ENCODE peak calls at places on chromosomes 11 and 22, in four cellular contexts. One of them, this sample, is unnamed.
A peak's percentile ranks its signal among the peaks of the same experiment; 100 is the strongest.

GRCh38 chr11:22193348-22194051 is 615 bp downstream of the ANO5 start:
- DNase-seq in HepG2: no peak
- DNase-seq in K562: peak; percentile 7
- DNase-seq in GM12878: no peak
- DNase-seq in this sample: no peak

GRCh38 chr11:130827697-130828377 is 88.4 kb downstream of the SNX19 start:
- DNase-seq in HepG2: peak; percentile 57
- DNase-seq in K562: peak; percentile 48
- DNase-seq in GM12878: no peak
- DNase-seq in this sample: no peak

GRCh38 chr11:86672007-86672621 is at the start of gene ME3:
- DNase-seq in HepG2: no peak
- DNase-seq in K562: no peak
- DNase-seq in GM12878: no peak
- DNase-seq in this sample: peak; percentile 40

GRCh38 chr11:111454561-111455192 is 57.5 kb downstream of the BTG4 start:
- DNase-seq in HepG2: peak; percentile 42
- DNase-seq in K562: peak; percentile 78
- DNase-seq in GM12878: no peak
- DNase-seq in this sample: peak; percentile 15

GRCh38 chr11:2159536-2160413 is 1.2 kb downstream of the INS start:
- DNase-seq in HepG2: no peak
- DNase-seq in K562: no peak
- DNase-seq in GM12878: no peak
- DNase-seq in this sample: no peak

GRCh38 chr11:102158151-102158734 is 48.0 kb downstream of the YAP1 start:
- DNase-seq in HepG2: no peak
- DNase-seq in K562: no peak
- DNase-seq in GM12878: no peak
- DNase-seq in this sample: no peak

GRCh38 chr11:15819679-15820286 is 536.6 kb downstream of the SOX6 start:
- DNase-seq in HepG2: peak; percentile 46
- DNase-seq in K562: peak; percentile 59
- DNase-seq in GM12878: no peak
- DNase-seq in this sample: peak; percentile 64

GRCh38 chr11:112518371-112518770 is 257.7 kb upstream of the PLET1 start:
- DNase-seq in HepG2: no peak
- DNase-seq in K562: no peak
- DNase-seq in GM12878: no peak
- DNase-seq in this sample: no peak

GRCh38 chr11:72475359-72475758 is 41.0 kb upstream of the CLPB start:
- DNase-seq in HepG2: no peak
- DNase-seq in K562: no peak
- DNase-seq in GM12878: no peak
- DNase-seq in this sample: no peak

GRCh38 chr11:110988731-110989130 is 256.8 kb upstream of the POU2AF2 start:
- DNase-seq in HepG2: no peak
- DNase-seq in K562: no peak
- DNase-seq in GM12878: no peak
- DNase-seq in this sample: no peak

GRCh38 chr11:111733009-111733408 is 33.2 kb downstream of the PPP2R1B start:
- DNase-seq in HepG2: no peak
- DNase-seq in K562: no peak
- DNase-seq in GM12878: no peak
- DNase-seq in this sample: no peak

GRCh38 chr11:122696662-122697061 is 41.1 kb downstream of the UBASH3B start:
- DNase-seq in HepG2: no peak
- DNase-seq in K562: peak; percentile 10
- DNase-seq in GM12878: no peak
- DNase-seq in this sample: no peak

GRCh38 chr11:93543292-93543977 is at the start of gene SMCO4:
- DNase-seq in HepG2: peak; percentile 62
- DNase-seq in K562: peak; percentile 88
- DNase-seq in GM12878: no peak
- DNase-seq in this sample: peak; percentile 87

GRCh38 chr22:31635638-31636306 is 26.2 kb downstream of the PISD start:
- DNase-seq in HepG2: no peak
- DNase-seq in K562: no peak
- DNase-seq in GM12878: no peak
- DNase-seq in this sample: no peak

GRCh38 chr11:8006349-8006977 is 19.3 kb downstream of the EIF3F start:
- DNase-seq in HepG2: peak; percentile 63
- DNase-seq in K562: peak; percentile 59
- DNase-seq in GM12878: peak; percentile 7
- DNase-seq in this sample: no peak

GRCh38 chr11:70713988-70714665 is 315.8 kb downstream of the CTTN start:
- DNase-seq in HepG2: no peak
- DNase-seq in K562: no peak
- DNase-seq in GM12878: no peak
- DNase-seq in this sample: no peak

GRCh38 chr11:132779487-132779886 is 752.8 kb downstream of the OPCML start:
- DNase-seq in HepG2: no peak
- DNase-seq in K562: no peak
- DNase-seq in GM12878: no peak
- DNase-seq in this sample: no peak

GRCh38 chr11:34358258-34358665 is 452 bp upstream of the ABTB2 start:
- DNase-seq in HepG2: peak; percentile 75
- DNase-seq in K562: peak; percentile 70
- DNase-seq in GM12878: no peak
- DNase-seq in this sample: peak; percentile 52

GRCh38 chr11:63906585-63906984 is 10.4 kb downstream of the RCOR2 start:
- DNase-seq in HepG2: no peak
- DNase-seq in K562: peak; percentile 65
- DNase-seq in GM12878: no peak
- DNase-seq in this sample: no peak

GRCh38 chr11:269146-269890 is 8.9 kb upstream of the NLRP6 start:
- DNase-seq in HepG2: peak; percentile 21
- DNase-seq in K562: no peak
- DNase-seq in GM12878: peak; percentile 99
- DNase-seq in this sample: peak; percentile 82

GRCh38 chr11:12674571-12674935 is 332 bp downstream of the TEAD1 start:
- DNase-seq in HepG2: no peak
- DNase-seq in K562: peak; percentile 53
- DNase-seq in GM12878: no peak
- DNase-seq in this sample: no peak

GRCh38 chr22:40276877-40277823 is 69.2 kb upstream of the ADSL start:
- DNase-seq in HepG2: no peak
- DNase-seq in K562: no peak
- DNase-seq in GM12878: no peak
- DNase-seq in this sample: no peak

GRCh38 chr11:131038597-131038996 is 122.3 kb upstream of the SNX19 start:
- DNase-seq in HepG2: no peak
- DNase-seq in K562: peak; percentile 14
- DNase-seq in GM12878: no peak
- DNase-seq in this sample: no peak

GRCh38 chr22:33919591-33920501 is at the start of gene LARGE1:
- DNase-seq in HepG2: peak; percentile 13
- DNase-seq in K562: peak; percentile 3
- DNase-seq in GM12878: no peak
- DNase-seq in this sample: no peak

GRCh38 chr11:57277845-57278720 is 41.0 kb upstream of the APLNR start:
- DNase-seq in HepG2: peak; percentile 24
- DNase-seq in K562: peak; percentile 74
- DNase-seq in GM12878: no peak
- DNase-seq in this sample: peak; percentile 29

GRCh38 chr11:41497974-41498373 is 38.5 kb upstream of the LRRC4C start:
- DNase-seq in HepG2: no peak
- DNase-seq in K562: no peak
- DNase-seq in GM12878: no peak
- DNase-seq in this sample: no peak

GRCh38 chr22:49266561-49267519 is 560.8 kb downstream of the BRD1 start:
- DNase-seq in HepG2: no peak
- DNase-seq in K562: no peak
- DNase-seq in GM12878: no peak
- DNase-seq in this sample: no peak

GRCh38 chr11:9060700-9061111 is 30.7 kb downstream of the SCUBE2 start:
- DNase-seq in HepG2: peak; percentile 23
- DNase-seq in K562: peak; percentile 38
- DNase-seq in GM12878: peak; percentile 97
- DNase-seq in this sample: peak; percentile 76

GRCh38 chr11:22130462-22131053 is 62.3 kb upstream of the ANO5 start:
- DNase-seq in HepG2: no peak
- DNase-seq in K562: no peak
- DNase-seq in GM12878: no peak
- DNase-seq in this sample: no peak

GRCh38 chr22:43275545-43275981 is 67.6 kb downstream of the SCUBE1 start:
- DNase-seq in HepG2: peak; percentile 41
- DNase-seq in K562: peak; percentile 51
- DNase-seq in GM12878: no peak
- DNase-seq in this sample: peak; percentile 94

GRCh38 chr11:121968638-121969037 is 147.4 kb downstream of the BLID start:
- DNase-seq in HepG2: no peak
- DNase-seq in K562: no peak
- DNase-seq in GM12878: no peak
- DNase-seq in this sample: no peak

GRCh38 chr11:110763249-110764011 is 51.2 kb upstream of the ARHGAP20 start:
- DNase-seq in HepG2: peak; percentile 3
- DNase-seq in K562: no peak
- DNase-seq in GM12878: no peak
- DNase-seq in this sample: no peak

GRCh38 chr11:11992813-11993212 is 15.6 kb downstream of the DKK3 start:
- DNase-seq in HepG2: no peak
- DNase-seq in K562: no peak
- DNase-seq in GM12878: no peak
- DNase-seq in this sample: no peak

GRCh38 chr11:116913000-116913399 is 75.6 kb upstream of the APOA1 start:
- DNase-seq in HepG2: no peak
- DNase-seq in K562: no peak
- DNase-seq in GM12878: no peak
- DNase-seq in this sample: peak; percentile 35

GRCh38 chr11:43327987-43328386 is 16.2 kb downstream of the API5 start:
- DNase-seq in HepG2: peak; percentile 27
- DNase-seq in K562: peak; percentile 11
- DNase-seq in GM12878: no peak
- DNase-seq in this sample: no peak

GRCh38 chr22:36160499-36160942 is at the start of gene APOL3:
- DNase-seq in HepG2: no peak
- DNase-seq in K562: no peak
- DNase-seq in GM12878: peak; percentile 60
- DNase-seq in this sample: no peak

DNA sequence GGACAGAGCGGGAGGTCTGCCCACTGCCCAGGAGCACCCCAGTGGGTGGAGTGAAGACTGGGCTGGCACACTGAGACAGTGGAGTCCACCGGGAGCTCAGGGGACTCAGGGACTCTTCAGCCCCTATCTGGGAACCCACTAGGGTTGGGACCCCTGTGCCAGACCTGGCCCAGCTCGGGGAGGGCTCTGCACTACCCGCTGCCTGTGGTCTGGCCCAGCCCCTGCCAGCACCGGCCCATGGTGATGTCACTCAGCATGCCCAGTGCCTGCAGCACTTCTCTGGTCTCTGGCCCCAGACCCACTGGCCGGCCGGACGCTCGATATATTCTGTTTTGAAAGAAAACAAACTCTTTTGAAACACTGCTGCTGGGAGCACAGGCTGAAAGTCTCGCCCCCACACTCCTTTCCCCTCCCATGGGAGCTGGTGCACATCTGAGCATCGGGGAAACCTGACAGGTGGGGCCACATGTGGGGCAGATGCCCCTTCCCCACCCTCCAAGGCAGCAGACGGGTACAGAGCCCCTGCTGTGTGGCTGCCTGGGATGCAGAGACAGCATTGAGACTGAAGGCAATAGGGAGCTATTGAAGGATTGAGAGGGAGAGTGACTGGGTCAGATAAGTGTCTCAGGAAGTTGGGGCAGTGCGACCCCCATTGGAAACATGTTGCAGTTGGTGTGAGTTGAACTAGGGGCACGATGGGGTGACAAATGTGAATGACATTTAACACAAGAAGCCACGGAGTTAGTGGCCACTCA is 62.9 kb downstream of the MYEOV start:
- DNase-seq in HepG2: no peak
- DNase-seq in K562: no peak
- DNase-seq in GM12878: no peak
- DNase-seq in this sample: no peak
- TF ChIP-seq GABPA in HepG2: no peak
- TF ChIP-seq GABPA in K562: no peak
- TF ChIP-seq GABPA in GM12878: no peak
- TF ChIP-seq GABPA in this sample: no peak

DNA sequence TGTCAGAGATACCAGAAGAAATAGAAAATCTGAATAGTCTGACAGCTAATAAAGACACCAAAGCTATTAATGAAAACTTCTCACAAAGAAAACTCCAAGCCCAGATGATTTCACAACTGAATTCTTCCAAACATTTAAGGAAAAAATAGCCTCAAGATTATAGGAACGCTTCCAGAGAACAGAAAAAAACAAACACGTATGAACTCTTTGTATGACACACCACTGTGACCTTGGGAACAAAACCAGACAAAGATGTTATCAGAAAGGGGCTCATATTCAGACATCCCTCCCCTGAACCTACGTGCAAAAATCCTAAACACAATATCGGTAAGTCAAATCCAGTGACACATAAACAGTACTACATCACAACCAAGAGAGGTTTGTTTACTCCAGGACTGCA is 23.5 kb downstream of the CERK start:
- DNase-seq in HepG2: no peak
- DNase-seq in K562: no peak
- DNase-seq in GM12878: no peak
- DNase-seq in this sample: no peak
- TF ChIP-seq GABPA in HepG2: no peak
- TF ChIP-seq GABPA in K562: no peak
- TF ChIP-seq GABPA in GM12878: no peak
- TF ChIP-seq GABPA in this sample: no peak

GRCh38 chr11:47408598-47409439 is 429 bp downstream of the SLC39A13 start:
- DNase-seq in HepG2: no peak
- DNase-seq in K562: no peak
- DNase-seq in GM12878: no peak
- DNase-seq in this sample: no peak
- TF ChIP-seq GABPA in HepG2: peak; percentile 16
- TF ChIP-seq GABPA in K562: no peak
- TF ChIP-seq GABPA in GM12878: no peak
- TF ChIP-seq GABPA in this sample: no peak

DNA sequence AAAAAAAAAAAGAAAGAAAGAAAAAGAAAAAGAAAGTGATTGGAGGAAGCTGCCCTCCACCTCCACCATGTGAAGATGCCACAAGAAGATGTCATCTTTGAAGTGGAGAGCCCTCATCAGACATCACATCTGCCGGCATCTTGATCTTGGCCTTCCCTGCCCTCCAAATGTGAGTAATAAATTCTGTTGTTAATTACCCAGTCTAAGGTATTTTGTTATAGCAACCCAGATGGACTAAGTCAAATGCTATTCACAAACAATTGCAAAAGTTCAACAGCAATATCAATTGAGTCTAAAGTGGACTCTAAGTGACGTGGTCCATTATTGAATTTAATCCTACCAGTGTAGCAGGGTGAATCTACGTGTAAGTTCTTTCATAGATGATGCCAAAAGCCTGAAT is 55.9 kb upstream of the NUP160 start:
- DNase-seq in HepG2: no peak
- DNase-seq in K562: no peak
- DNase-seq in GM12878: no peak
- DNase-seq in this sample: no peak
- TF ChIP-seq GABPA in HepG2: no peak
- TF ChIP-seq GABPA in K562: no peak
- TF ChIP-seq GABPA in GM12878: no peak
- TF ChIP-seq GABPA in this sample: no peak

GRCh38 chr11:126025822-126026221 is 36.8 kb downstream of the CDON start:
- DNase-seq in HepG2: no peak
- DNase-seq in K562: no peak
- DNase-seq in GM12878: no peak
- DNase-seq in this sample: no peak
- TF ChIP-seq GABPA in HepG2: no peak
- TF ChIP-seq GABPA in K562: no peak
- TF ChIP-seq GABPA in GM12878: no peak
- TF ChIP-seq GABPA in this sample: no peak